ENCODE peak calls at places on chromosome 20, in six cellular contexts. K is H7, B is NT2/D1, J is hepatocyte, Q is bronchial epithelial cell, E is pancreas. V is an unnamed sample. For H3K36me3, the result is how much of the 10 kb centered on the place peaks cover.

GRCh38 chr20:20360464-20360863 is 7.4 kb upstream of the INSM1 start:
- DNase-seq in K (peak), B (no peak), J (peak), Q (peak), E (peak), V (no peak)

GRCh38 chr20:50193169-50193850 is 2.7 kb downstream of the CEBPB start:
- DNase-seq in K (peak), B (no peak), J (peak), Q (no peak), E (peak), V (no peak)

GRCh38 chr20:11585752-11586352 is 331.8 kb upstream of the BTBD3 start:
- DNase-seq in K (no peak), B (no peak), J (peak), Q (peak), E (no peak), V (no peak)

GRCh38 chr20:25497586-25498279 is 87.6 kb downstream of the NINL start:
- DNase-seq in K (peak), B (no peak), J (no peak), Q (no peak), E (no peak), V (no peak)

GRCh38 chr20:10090588-10091166 is 55.9 kb downstream of the ANKEF1 start:
- DNase-seq in K (peak), B (no peak), J (peak), Q (peak), E (peak), V (peak)

GRCh38 chr20:12455152-12455551 is 537.5 kb downstream of the BTBD3 start:
- DNase-seq in K (no peak), B (no peak), J (peak), Q (no peak), E (no peak), V (no peak)

GRCh38 chr20:39822667-39823066 is 860.5 kb downstream of the DHX35 start:
- DNase-seq in K (no peak), B (no peak), J (no peak), Q (peak), E (no peak), V (no peak)

GRCh38 chr20:24111858-24112257 is 123.3 kb upstream of the GGTLC1 start:
- DNase-seq in K (no peak), B (no peak), J (no peak), Q (no peak), E (no peak), V (no peak)

GRCh38 chr20:23227976-23228375 is 122.6 kb upstream of the NXT1 start:
- DNase-seq in K (no peak), B (no peak), J (peak), Q (no peak), E (no peak), V (no peak)

GRCh38 chr20:38723982-38724602 is at the start of gene SLC32A1:
- DNase-seq in K (peak), B (no peak), J (peak), Q (no peak), E (no peak), V (no peak)

GRCh38 chr20:57332105-57333089 is 2.8 kb downstream of the SPO11 start:
- DNase-seq in K (peak), B (no peak), J (peak), Q (peak), E (no peak), V (no peak)

GRCh38 chr20:23435675-23436539 is 3.6 kb upstream of the CSTL1 start:
- DNase-seq in K (no peak), B (no peak), J (peak), Q (no peak), E (peak), V (no peak)

GRCh38 chr20:23479043-23479442 is 11.9 kb upstream of the CST8 start:
- DNase-seq in K (no peak), B (no peak), J (no peak), Q (peak), E (no peak), V (no peak)

GRCh38 chr20:37235065-37235464 is 26.5 kb downstream of the GHRH start:
- DNase-seq in K (no peak), B (no peak), J (no peak), Q (no peak), E (no peak), V (no peak)

GRCh38 chr20:4045082-4045481 is 29.7 kb upstream of the RNF24 start:
- DNase-seq in K (no peak), B (no peak), J (no peak), Q (no peak), E (no peak), V (no peak)

GRCh38 chr20:48603116-48603818 is 224.5 kb downstream of the PREX1 start:
- DNase-seq in K (no peak), B (no peak), J (no peak), Q (no peak), E (no peak), V (no peak)

GRCh38 chr20:11902264-11902663 is 15.4 kb upstream of the BTBD3 start:
- DNase-seq in K (no peak), B (no peak), J (no peak), Q (peak), E (no peak), V (no peak)

GRCh38 chr20:38764563-38765355 is 16.5 kb downstream of the ACTR5 start:
- DNase-seq in K (no peak), B (no peak), J (peak), Q (peak), E (peak), V (no peak)

GRCh38 chr20:36927704-36928103 is 23.8 kb downstream of the SAMHD1 start:
- DNase-seq in K (no peak), B (no peak), J (no peak), Q (no peak), E (no peak), V (no peak)

GRCh38 chr20:21372016-21372415 is 25.3 kb downstream of the NKX2-4 start:
- DNase-seq in K (no peak), B (no peak), J (no peak), Q (no peak), E (no peak), V (no peak)

GRCh38 chr20:7723284-7723683 is 217.0 kb downstream of the HAO1 start:
- DNase-seq in K (no peak), B (no peak), J (no peak), Q (peak), E (no peak), V (no peak)

GRCh38 chr20:51678041-51678697 is 90.0 kb downstream of the ATP9A start:
- DNase-seq in K (peak), B (no peak), J (no peak), Q (no peak), E (no peak), V (no peak)

GRCh38 chr20:54025166-54025835 is 45.1 kb downstream of the BCAS1 start:
- DNase-seq in K (peak), B (peak), J (no peak), Q (no peak), E (no peak), V (no peak)

GRCh38 chr20:14807224-14807623 is 469.8 kb upstream of the FLRT3 start:
- DNase-seq in K (no peak), B (no peak), J (no peak), Q (no peak), E (no peak), V (no peak)

GRCh38 chr20:61753196-61753942 is 312.3 kb downstream of the TAF4 start:
- DNase-seq in K (no peak), B (no peak), J (peak), Q (peak), E (no peak), V (no peak)

DNA sequence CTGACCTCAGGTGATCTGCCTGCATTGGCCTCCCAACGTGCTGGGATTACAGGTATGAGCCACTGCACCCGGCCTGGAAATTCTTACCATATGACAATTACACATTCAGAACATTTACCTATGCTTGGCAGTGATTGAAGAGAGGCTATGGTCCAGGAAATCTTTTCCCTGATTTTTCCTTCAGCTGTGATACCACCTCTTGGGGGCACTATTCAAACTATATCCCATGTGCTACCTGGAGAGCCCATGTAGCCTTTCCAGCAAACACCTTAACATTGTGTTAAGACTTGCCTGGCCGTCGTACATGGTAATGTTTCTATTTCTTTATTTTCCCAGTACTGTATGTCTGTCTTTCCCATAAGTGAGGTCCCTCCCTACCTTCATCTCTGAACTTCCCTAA is 61.7 kb upstream of the C20orf144 start:
- DNase-seq in K (no peak), B (no peak), J (no peak), Q (no peak), E (no peak), V (no peak)
- H3K36me3 ChIP-seq in K (under half), B (under half), J (under half), Q (under half), E (under half), V (under half)

GRCh38 chr20:32829291-32830005 is 9.7 kb downstream of the MAPRE1 start:
- DNase-seq in K (no peak), B (no peak), J (no peak), Q (no peak), E (no peak), V (no peak)
- H3K36me3 ChIP-seq in K (under half), B (half or more), J (under half), Q (under half), E (under half), V (under half)

DNA sequence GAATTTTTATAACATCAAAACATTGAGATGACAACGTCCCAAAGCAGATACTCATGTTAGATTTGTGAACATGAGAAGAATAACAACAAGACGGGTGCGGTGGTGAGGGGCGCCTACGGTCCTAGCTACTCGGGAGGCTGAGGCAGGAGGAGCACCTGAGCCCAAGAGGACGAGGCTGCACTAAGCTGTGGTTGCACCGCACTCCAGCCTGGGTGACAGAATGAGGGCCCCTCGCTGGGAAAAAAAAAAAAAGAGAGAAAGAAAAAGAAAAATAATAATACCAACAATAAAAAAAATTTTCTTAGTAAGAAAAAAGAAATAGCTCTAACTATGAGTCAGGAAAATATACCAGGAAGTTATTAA is 15.1 kb downstream of the TCFL5 start:
- DNase-seq in K (no peak), B (no peak), J (no peak), Q (no peak), E (no peak), V (no peak)
- H3K36me3 ChIP-seq in K (under half), B (under half), J (under half), Q (under half), E (under half), V (under half)

DNA sequence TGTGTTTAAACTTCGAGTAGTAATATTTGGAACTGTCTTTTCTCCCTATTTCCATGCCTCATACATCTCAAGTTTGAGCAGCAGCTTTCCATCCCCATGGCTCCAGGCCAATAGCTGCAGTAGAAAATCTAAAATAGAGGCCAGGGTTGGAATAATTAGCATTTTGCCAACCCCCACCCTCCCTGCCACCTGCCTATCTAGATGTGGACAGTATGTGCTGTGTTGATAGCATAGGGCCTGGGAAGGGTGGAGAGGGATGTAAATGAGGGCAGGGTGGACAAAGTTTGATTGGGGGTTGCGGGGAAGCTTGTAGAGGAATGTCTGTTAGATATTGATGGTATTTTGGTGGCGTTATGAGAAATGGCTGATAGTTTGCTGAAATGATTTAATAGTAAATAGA is 5.6 kb downstream of the TOP1 start:
- DNase-seq in K (no peak), B (no peak), J (no peak), Q (no peak), E (no peak), V (no peak)
- H3K36me3 ChIP-seq in K (under half), B (under half), J (under half), Q (under half), E (under half), V (under half)

DNA sequence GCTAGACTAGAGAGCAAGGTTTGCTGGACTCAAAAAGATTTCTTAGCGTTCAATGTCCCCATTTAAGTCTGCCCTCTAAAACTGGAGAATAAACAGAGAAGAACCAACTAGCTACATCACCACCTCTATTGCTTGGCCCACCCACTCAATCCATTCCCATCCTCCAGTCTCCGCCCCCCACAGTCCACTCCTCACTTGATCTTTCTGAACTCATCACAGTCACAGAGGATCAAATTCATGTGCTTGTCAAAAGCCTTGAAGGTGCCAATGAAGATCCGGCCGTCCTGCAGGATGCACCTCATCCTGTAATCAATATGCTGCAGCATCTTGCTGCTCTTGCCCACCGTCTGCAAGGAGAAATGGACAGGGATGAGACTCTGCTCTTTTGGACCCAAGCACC is 3.2 kb downstream of the SNRPB start:
- DNase-seq in K (no peak), B (no peak), J (no peak), Q (no peak), E (no peak), V (no peak)
- H3K36me3 ChIP-seq in K (under half), B (half or more), J (under half), Q (under half), E (under half), V (half or more)

GRCh38 chr20:34750484-34750883 is 46.3 kb downstream of the TP53INP2 start:
- DNase-seq in K (no peak), B (no peak), J (no peak), Q (no peak), E (no peak), V (no peak)

GRCh38 chr20:34751453-34751852 is 47.3 kb downstream of the TP53INP2 start:
- DNase-seq in K (no peak), B (no peak), J (no peak), Q (no peak), E (no peak), V (no peak)

GRCh38 chr20:34753706-34754461 is 49.7 kb downstream of the TP53INP2 start:
- DNase-seq in K (peak), B (no peak), J (no peak), Q (peak), E (no peak), V (no peak)

GRCh38 chr20:34755367-34755766 is 51.2 kb downstream of the TP53INP2 start:
- DNase-seq in K (no peak), B (no peak), J (no peak), Q (no peak), E (no peak), V (no peak)

GRCh38 chr20:34754611-34755010 is 50.5 kb downstream of the TP53INP2 start:
- DNase-seq in K (peak), B (no peak), J (no peak), Q (no peak), E (no peak), V (no peak)
- H3K36me3 ChIP-seq in K (under half), B (half or more), J (under half), Q (under half), E (under half), V (under half)

GRCh38 chr20:59829415-59830106 is 103.9 kb downstream of the SYCP2 start:
- DNase-seq in K (peak), B (no peak), J (no peak), Q (no peak), E (no peak), V (no peak)
- H3K36me3 ChIP-seq in K (under half), B (under half), J (under half), Q (under half), E (under half), V (under half)

GRCh38 chr20:59706106-59706693 is 101.9 kb downstream of the PHACTR3 start:
- DNase-seq in K (no peak), B (no peak), J (no peak), Q (no peak), E (no peak), V (no peak)

GRCh38 chr20:59709636-59710035 is 105.3 kb downstream of the PHACTR3 start:
- DNase-seq in K (no peak), B (no peak), J (no peak), Q (no peak), E (no peak), V (no peak)

GRCh38 chr20:59703046-59703445 is 98.7 kb downstream of the PHACTR3 start:
- DNase-seq in K (no peak), B (no peak), J (no peak), Q (no peak), E (no peak), V (no peak)

GRCh38 chr20:59708326-59708725 is 104.0 kb downstream of the PHACTR3 start:
- DNase-seq in K (no peak), B (no peak), J (no peak), Q (peak), E (no peak), V (no peak)

GRCh38 chr20:59705651-59706101 is 101.3 kb downstream of the PHACTR3 start:
- DNase-seq in K (no peak), B (peak), J (no peak), Q (no peak), E (no peak), V (no peak)
- H3K36me3 ChIP-seq in K (under half), B (under half), J (under half), Q (under half), E (under half), V (under half)

GRCh38 chr20:435558-435957 is 26.8 kb downstream of the TBC1D20 start:
- DNase-seq in K (no peak), B (no peak), J (no peak), Q (no peak), E (no peak), V (no peak)
- H3K36me3 ChIP-seq in K (under half), B (half or more), J (under half), Q (under half), E (under half), V (under half)

DNA sequence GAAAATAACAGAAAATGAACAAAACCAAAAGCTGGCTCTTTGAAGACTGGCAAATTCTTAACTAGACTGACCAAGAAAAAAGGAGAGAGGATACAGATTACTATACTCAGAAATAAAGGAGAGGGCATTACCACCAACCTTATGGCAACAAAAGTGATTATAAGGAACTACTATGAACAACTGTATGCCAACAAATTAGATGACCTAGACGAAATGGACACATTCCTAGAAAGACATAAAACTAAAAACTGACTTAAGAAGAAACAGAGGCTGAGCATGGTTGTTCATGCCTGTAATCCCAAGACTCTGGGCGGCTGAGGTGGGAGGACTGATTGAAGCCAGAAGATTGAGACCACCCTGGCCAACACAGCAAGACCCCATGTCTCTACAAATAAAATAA is 33.5 kb downstream of the TRPC4AP start:
- DNase-seq in K (no peak), B (no peak), J (no peak), Q (no peak), E (no peak), V (no peak)
- H3K36me3 ChIP-seq in K (under half), B (under half), J (under half), Q (under half), E (under half), V (under half)